ENCODE peak calls at places on chromosome X, in eight cellular contexts. One of them, this sample, is unnamed. For H3K27me3 and H3K4me1, the result is how much of the 10 kb centered on the place peaks cover.

GRCh38 chrX:119266364-119266995 is 30.4 kb downstream of the PGRMC1 start:
- ATAC-seq in left lung: peak
- ATAC-seq in Panc1: peak
- ATAC-seq in lower lobe of right lung: peak
- ATAC-seq in body of pancreas: no peak
- ATAC-seq in K562: peak
- ATAC-seq in pancreas: peak
- ATAC-seq in lung: no peak
- ATAC-seq in this sample: no peak

GRCh38 chrX:115525486-115525885 is 35.5 kb upstream of the PLS3 start:
- ATAC-seq in Panc1: no peak
- ATAC-seq in K562: no peak
- ATAC-seq in lower lobe of right lung: peak
- ATAC-seq in pancreas: no peak
- ATAC-seq in lung: no peak
- ATAC-seq in body of pancreas: no peak
- ATAC-seq in left lung: peak
- ATAC-seq in this sample: no peak

GRCh38 chrX:49067285-49068120 is 6.3 kb downstream of the PRAF2 start:
- ATAC-seq in K562: no peak
- ATAC-seq in left lung: no peak
- ATAC-seq in lower lobe of right lung: no peak
- ATAC-seq in lung: no peak
- ATAC-seq in pancreas: no peak
- ATAC-seq in Panc1: no peak
- ATAC-seq in body of pancreas: no peak
- ATAC-seq in this sample: no peak

GRCh38 chrX:68833855-68834331 is 5.1 kb downstream of the EFNB1 start:
- ATAC-seq in pancreas: peak
- ATAC-seq in lung: no peak
- ATAC-seq in left lung: no peak
- ATAC-seq in Panc1: no peak
- ATAC-seq in lower lobe of right lung: no peak
- ATAC-seq in body of pancreas: no peak
- ATAC-seq in K562: no peak
- ATAC-seq in this sample: no peak

GRCh38 chrX:40056420-40056819 is 41.3 kb downstream of the BCOR start:
- ATAC-seq in lower lobe of right lung: no peak
- ATAC-seq in body of pancreas: no peak
- ATAC-seq in K562: no peak
- ATAC-seq in lung: no peak
- ATAC-seq in left lung: no peak
- ATAC-seq in Panc1: no peak
- ATAC-seq in pancreas: no peak
- ATAC-seq in this sample: no peak

GRCh38 chrX:118562574-118563164 is 67.1 kb downstream of the DOCK11 start:
- ATAC-seq in body of pancreas: no peak
- ATAC-seq in pancreas: no peak
- ATAC-seq in left lung: peak
- ATAC-seq in lung: no peak
- ATAC-seq in Panc1: no peak
- ATAC-seq in lower lobe of right lung: no peak
- ATAC-seq in K562: peak
- ATAC-seq in this sample: no peak

GRCh38 chrX:19955306-19955705 is 35.6 kb downstream of the BCLAF3 start:
- ATAC-seq in Panc1: no peak
- ATAC-seq in left lung: no peak
- ATAC-seq in body of pancreas: no peak
- ATAC-seq in pancreas: no peak
- ATAC-seq in lower lobe of right lung: no peak
- ATAC-seq in lung: no peak
- ATAC-seq in K562: no peak
- ATAC-seq in this sample: no peak

GRCh38 chrX:41381685-41382084 is 47.7 kb downstream of the DDX3X start:
- ATAC-seq in left lung: peak
- ATAC-seq in body of pancreas: no peak
- ATAC-seq in lower lobe of right lung: peak
- ATAC-seq in K562: no peak
- ATAC-seq in Panc1: peak
- ATAC-seq in pancreas: peak
- ATAC-seq in lung: no peak
- ATAC-seq in this sample: peak

GRCh38 chrX:72137846-72138455 is 6.2 kb upstream of the RTL5 start:
- ATAC-seq in left lung: no peak
- ATAC-seq in lung: no peak
- ATAC-seq in Panc1: no peak
- ATAC-seq in body of pancreas: no peak
- ATAC-seq in K562: no peak
- ATAC-seq in lower lobe of right lung: no peak
- ATAC-seq in pancreas: no peak
- ATAC-seq in this sample: no peak

GRCh38 chrX:150625875-150626274 is 57.5 kb downstream of the MTM1 start:
- ATAC-seq in lower lobe of right lung: no peak
- ATAC-seq in K562: no peak
- ATAC-seq in pancreas: no peak
- ATAC-seq in Panc1: no peak
- ATAC-seq in left lung: no peak
- ATAC-seq in lung: no peak
- ATAC-seq in body of pancreas: no peak
- ATAC-seq in this sample: no peak

GRCh38 chrX:56385336-56385735 is 153.2 kb downstream of the KLF8 start:
- ATAC-seq in pancreas: no peak
- ATAC-seq in lung: no peak
- ATAC-seq in body of pancreas: no peak
- ATAC-seq in lower lobe of right lung: no peak
- ATAC-seq in left lung: no peak
- ATAC-seq in Panc1: no peak
- ATAC-seq in K562: no peak
- ATAC-seq in this sample: no peak

GRCh38 chrX:87914726-87915125 is 397.1 kb downstream of the KLHL4 start:
- ATAC-seq in Panc1: no peak
- ATAC-seq in body of pancreas: no peak
- ATAC-seq in K562: no peak
- ATAC-seq in lower lobe of right lung: no peak
- ATAC-seq in pancreas: no peak
- ATAC-seq in left lung: no peak
- ATAC-seq in lung: no peak
- ATAC-seq in this sample: no peak

GRCh38 chrX:926991-927390 is 285.5 kb downstream of the CRLF2 start:
- ATAC-seq in body of pancreas: no peak
- ATAC-seq in left lung: no peak
- ATAC-seq in Panc1: no peak
- ATAC-seq in K562: no peak
- ATAC-seq in lower lobe of right lung: no peak
- ATAC-seq in pancreas: no peak
- ATAC-seq in lung: no peak
- ATAC-seq in this sample: no peak

GRCh38 chrX:44580466-44580865 is 37.8 kb upstream of the FUNDC1 start:
- ATAC-seq in left lung: no peak
- ATAC-seq in K562: no peak
- ATAC-seq in Panc1: no peak
- ATAC-seq in pancreas: no peak
- ATAC-seq in lung: no peak
- ATAC-seq in lower lobe of right lung: no peak
- ATAC-seq in body of pancreas: no peak
- ATAC-seq in this sample: no peak

GRCh38 chrX:2642791-2643190 is 48.3 kb upstream of the CD99 start:
- ATAC-seq in lung: no peak
- ATAC-seq in left lung: no peak
- ATAC-seq in lower lobe of right lung: no peak
- ATAC-seq in K562: no peak
- ATAC-seq in Panc1: no peak
- ATAC-seq in pancreas: no peak
- ATAC-seq in body of pancreas: no peak
- ATAC-seq in this sample: no peak

GRCh38 chrX:119753639-119754257 is 4.6 kb upstream of the SOWAHD start:
- ATAC-seq in lower lobe of right lung: no peak
- ATAC-seq in Panc1: no peak
- ATAC-seq in pancreas: peak
- ATAC-seq in left lung: no peak
- ATAC-seq in K562: peak
- ATAC-seq in body of pancreas: peak
- ATAC-seq in lung: no peak
- ATAC-seq in this sample: no peak

GRCh38 chrX:97740886-97741285 is 857.2 kb downstream of the RPA4 start:
- ATAC-seq in pancreas: no peak
- ATAC-seq in left lung: no peak
- ATAC-seq in lower lobe of right lung: no peak
- ATAC-seq in body of pancreas: no peak
- ATAC-seq in lung: no peak
- ATAC-seq in Panc1: no peak
- ATAC-seq in K562: no peak
- ATAC-seq in this sample: no peak

GRCh38 chrX:40883021-40883619 is 147.8 kb upstream of the MED14 start:
- ATAC-seq in lung: no peak
- ATAC-seq in pancreas: no peak
- ATAC-seq in left lung: no peak
- ATAC-seq in Panc1: no peak
- ATAC-seq in body of pancreas: no peak
- ATAC-seq in lower lobe of right lung: no peak
- ATAC-seq in K562: no peak
- ATAC-seq in this sample: no peak

GRCh38 chrX:149909324-149910177 is 19.8 kb upstream of the HSFX4 start:
- ATAC-seq in Panc1: peak
- ATAC-seq in lung: no peak
- ATAC-seq in K562: peak
- ATAC-seq in pancreas: no peak
- ATAC-seq in body of pancreas: no peak
- ATAC-seq in lower lobe of right lung: no peak
- ATAC-seq in left lung: no peak
- ATAC-seq in this sample: no peak

GRCh38 chrX:153516055-153516454 is 1.4 kb upstream of the ATP2B3 start:
- ATAC-seq in left lung: no peak
- ATAC-seq in K562: no peak
- ATAC-seq in lower lobe of right lung: no peak
- ATAC-seq in Panc1: no peak
- ATAC-seq in lung: no peak
- ATAC-seq in pancreas: no peak
- ATAC-seq in body of pancreas: no peak
- ATAC-seq in this sample: no peak

GRCh38 chrX:153514259-153514658 is 3.2 kb upstream of the ATP2B3 start:
- ATAC-seq in lung: no peak
- ATAC-seq in lower lobe of right lung: no peak
- ATAC-seq in left lung: no peak
- ATAC-seq in pancreas: no peak
- ATAC-seq in body of pancreas: no peak
- ATAC-seq in K562: no peak
- ATAC-seq in Panc1: no peak
- ATAC-seq in this sample: no peak

GRCh38 chrX:153513265-153513664 is 4.2 kb upstream of the ATP2B3 start:
- ATAC-seq in body of pancreas: no peak
- ATAC-seq in pancreas: no peak
- ATAC-seq in left lung: no peak
- ATAC-seq in Panc1: no peak
- ATAC-seq in lung: no peak
- ATAC-seq in K562: no peak
- ATAC-seq in lower lobe of right lung: no peak
- ATAC-seq in this sample: no peak

GRCh38 chrX:153517421-153517820 is at the start of gene ATP2B3:
- ATAC-seq in Panc1: no peak
- ATAC-seq in left lung: no peak
- ATAC-seq in K562: no peak
- ATAC-seq in lower lobe of right lung: no peak
- ATAC-seq in body of pancreas: no peak
- ATAC-seq in lung: no peak
- ATAC-seq in pancreas: no peak
- ATAC-seq in this sample: no peak

DNA sequence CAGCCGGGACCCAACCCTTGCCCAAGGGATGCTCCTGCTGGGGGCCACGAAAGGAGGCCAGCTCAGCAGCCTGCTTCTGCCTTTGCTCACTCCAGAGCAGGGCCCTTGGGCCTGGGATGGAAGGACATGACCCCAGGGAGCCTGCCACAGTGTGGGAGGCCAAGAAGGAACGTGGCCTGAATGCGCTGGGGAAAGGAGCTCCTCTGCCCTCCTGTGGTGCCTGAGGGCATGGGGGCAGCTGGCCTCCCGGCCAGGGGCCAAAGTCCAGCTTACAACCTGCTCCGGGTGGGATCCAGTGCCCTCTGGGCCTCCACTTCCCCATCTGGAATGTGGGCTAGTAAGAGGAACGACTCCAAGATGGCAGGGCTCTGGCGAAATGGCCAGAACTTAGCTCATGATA is 2.0 kb upstream of the ATP2B3 start:
- ATAC-seq in Panc1: no peak
- ATAC-seq in body of pancreas: no peak
- ATAC-seq in left lung: no peak
- ATAC-seq in lower lobe of right lung: no peak
- ATAC-seq in pancreas: no peak
- ATAC-seq in lung: no peak
- ATAC-seq in K562: no peak
- ATAC-seq in this sample: no peak
- H3K27me3 ChIP-seq in Panc1: under half
- H3K27me3 ChIP-seq in body of pancreas: under half
- H3K27me3 ChIP-seq in left lung: under half
- H3K27me3 ChIP-seq in lower lobe of right lung: under half
- H3K27me3 ChIP-seq in pancreas: under half
- H3K27me3 ChIP-seq in lung: under half
- H3K27me3 ChIP-seq in K562: under half
- H3K27me3 ChIP-seq in this sample: under half

DNA sequence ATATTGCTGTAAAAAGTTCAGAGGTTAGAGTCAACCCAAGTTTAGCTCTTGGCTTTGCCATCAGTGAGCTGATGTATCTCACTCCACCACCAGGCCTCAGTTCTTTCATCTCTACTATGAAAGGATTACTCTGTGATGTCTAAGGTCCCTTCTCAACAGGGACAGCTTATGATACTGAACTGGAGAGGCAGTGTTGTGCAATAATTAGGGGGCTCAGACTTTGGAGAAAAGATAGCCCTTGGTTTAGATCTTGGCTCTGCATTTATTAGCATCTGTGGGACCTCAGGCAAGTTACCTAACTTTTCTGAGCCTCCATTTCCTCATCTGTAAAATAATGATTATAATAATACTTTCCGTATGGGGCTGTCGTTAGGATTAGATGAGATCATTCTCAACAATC is 89.0 kb downstream of the COL4A6 start:
- ATAC-seq in K562: no peak
- ATAC-seq in Panc1: no peak
- ATAC-seq in lower lobe of right lung: no peak
- ATAC-seq in pancreas: no peak
- ATAC-seq in left lung: no peak
- ATAC-seq in lung: no peak
- ATAC-seq in body of pancreas: no peak
- ATAC-seq in this sample: no peak
- H3K4me1 ChIP-seq in K562: under half
- H3K4me1 ChIP-seq in Panc1: under half
- H3K4me1 ChIP-seq in lower lobe of right lung: under half
- H3K4me1 ChIP-seq in pancreas: under half
- H3K4me1 ChIP-seq in left lung: under half
- H3K4me1 ChIP-seq in lung: under half
- H3K4me1 ChIP-seq in body of pancreas: under half
- H3K4me1 ChIP-seq in this sample: under half

GRCh38 chrX:17291998-17292658 is 82.9 kb upstream of the NHS start:
- ATAC-seq in Panc1: no peak
- ATAC-seq in lower lobe of right lung: no peak
- ATAC-seq in left lung: peak
- ATAC-seq in K562: no peak
- ATAC-seq in lung: no peak
- ATAC-seq in body of pancreas: no peak
- ATAC-seq in pancreas: no peak
- ATAC-seq in this sample: peak
- H3K27me3 ChIP-seq in Panc1: under half
- H3K27me3 ChIP-seq in lower lobe of right lung: under half
- H3K27me3 ChIP-seq in left lung: under half
- H3K27me3 ChIP-seq in K562: under half
- H3K27me3 ChIP-seq in lung: under half
- H3K27me3 ChIP-seq in body of pancreas: under half
- H3K27me3 ChIP-seq in pancreas: under half
- H3K27me3 ChIP-seq in this sample: under half

GRCh38 chrX:12961191-12961718 is 13.7 kb upstream of the TMSB4X start:
- ATAC-seq in Panc1: no peak
- ATAC-seq in K562: no peak
- ATAC-seq in lower lobe of right lung: no peak
- ATAC-seq in lung: no peak
- ATAC-seq in body of pancreas: no peak
- ATAC-seq in left lung: no peak
- ATAC-seq in pancreas: no peak
- ATAC-seq in this sample: no peak
- H3K4me1 ChIP-seq in Panc1: under half
- H3K4me1 ChIP-seq in K562: under half
- H3K4me1 ChIP-seq in lower lobe of right lung: under half
- H3K4me1 ChIP-seq in lung: under half
- H3K4me1 ChIP-seq in body of pancreas: under half
- H3K4me1 ChIP-seq in left lung: under half
- H3K4me1 ChIP-seq in pancreas: under half
- H3K4me1 ChIP-seq in this sample: under half